ENCODE peak calls at places on chromosomes 13 and 19, in six cellular contexts. One of them, this sample, is unnamed.

GRCh38 chr13:31111136-31111535 is 50.6 kb downstream of the HSPH1 start:
- DNase-seq in fibroblast of lung: peak
- DNase-seq in GM12864: no peak
- DNase-seq in cardiac muscle cell: peak
- DNase-seq in heart right ventricle: no peak
- DNase-seq in Peyer's patch: no peak
- DNase-seq in this sample: peak

GRCh38 chr19:21569497-21569870 is 64.1 kb downstream of the ZNF429 start:
- DNase-seq in Peyer's patch: no peak
- DNase-seq in fibroblast of lung: peak
- DNase-seq in GM12864: no peak
- DNase-seq in heart right ventricle: peak
- DNase-seq in cardiac muscle cell: peak
- DNase-seq in this sample: no peak

GRCh38 chr19:51259348-51260245 is 8.7 kb downstream of the SIGLECL1 start:
- DNase-seq in Peyer's patch: no peak
- DNase-seq in GM12864: no peak
- DNase-seq in heart right ventricle: no peak
- DNase-seq in fibroblast of lung: no peak
- DNase-seq in cardiac muscle cell: peak
- DNase-seq in this sample: peak

GRCh38 chr13:113204378-113204734 is 4.1 kb downstream of the PCID2 start:
- DNase-seq in fibroblast of lung: no peak
- DNase-seq in GM12864: no peak
- DNase-seq in Peyer's patch: no peak
- DNase-seq in heart right ventricle: peak
- DNase-seq in cardiac muscle cell: no peak
- DNase-seq in this sample: no peak

GRCh38 chr19:32224371-32225244 is 120.8 kb upstream of the ZNF507 start:
- DNase-seq in GM12864: no peak
- DNase-seq in fibroblast of lung: peak
- DNase-seq in heart right ventricle: peak
- DNase-seq in Peyer's patch: peak
- DNase-seq in cardiac muscle cell: peak
- DNase-seq in this sample: peak

GRCh38 chr13:53782400-53783030 is 753.9 kb downstream of the OLFM4 start:
- DNase-seq in heart right ventricle: no peak
- DNase-seq in fibroblast of lung: peak
- DNase-seq in cardiac muscle cell: peak
- DNase-seq in GM12864: peak
- DNase-seq in Peyer's patch: no peak
- DNase-seq in this sample: peak

GRCh38 chr13:31945202-31945978 is 86.2 kb upstream of the FRY start:
- DNase-seq in Peyer's patch: peak
- DNase-seq in GM12864: no peak
- DNase-seq in fibroblast of lung: peak
- DNase-seq in cardiac muscle cell: peak
- DNase-seq in heart right ventricle: peak
- DNase-seq in this sample: peak

GRCh38 chr13:92573467-92574057 is 653.0 kb upstream of the GPC6 start:
- DNase-seq in fibroblast of lung: peak
- DNase-seq in heart right ventricle: no peak
- DNase-seq in Peyer's patch: no peak
- DNase-seq in cardiac muscle cell: peak
- DNase-seq in GM12864: no peak
- DNase-seq in this sample: peak

GRCh38 chr19:9989504-9989903 is 20.8 kb downstream of the COL5A3 start:
- DNase-seq in cardiac muscle cell: no peak
- DNase-seq in fibroblast of lung: no peak
- DNase-seq in GM12864: no peak
- DNase-seq in Peyer's patch: no peak
- DNase-seq in heart right ventricle: no peak
- DNase-seq in this sample: no peak

GRCh38 chr13:30739646-30740642 is 4.6 kb downstream of the ALOX5AP start:
- DNase-seq in cardiac muscle cell: peak
- DNase-seq in Peyer's patch: no peak
- DNase-seq in GM12864: peak
- DNase-seq in heart right ventricle: no peak
- DNase-seq in fibroblast of lung: peak
- DNase-seq in this sample: peak

GRCh38 chr13:39783051-39783450 is 127.6 kb downstream of the COG6 start:
- DNase-seq in cardiac muscle cell: peak
- DNase-seq in Peyer's patch: no peak
- DNase-seq in GM12864: no peak
- DNase-seq in heart right ventricle: no peak
- DNase-seq in fibroblast of lung: no peak
- DNase-seq in this sample: peak

GRCh38 chr19:47058621-47059020 is 10.2 kb upstream of the TMEM160 start:
- DNase-seq in GM12864: no peak
- DNase-seq in fibroblast of lung: no peak
- DNase-seq in Peyer's patch: peak
- DNase-seq in heart right ventricle: no peak
- DNase-seq in cardiac muscle cell: no peak
- DNase-seq in this sample: no peak

GRCh38 chr19:4970558-4971423 is 1.9 kb downstream of the KDM4B start:
- DNase-seq in heart right ventricle: peak
- DNase-seq in cardiac muscle cell: peak
- DNase-seq in fibroblast of lung: no peak
- DNase-seq in Peyer's patch: peak
- DNase-seq in GM12864: no peak
- DNase-seq in this sample: no peak

GRCh38 chr19:52942371-52943133 is 19.3 kb upstream of the ZNF888 start:
- DNase-seq in Peyer's patch: peak
- DNase-seq in heart right ventricle: peak
- DNase-seq in cardiac muscle cell: peak
- DNase-seq in fibroblast of lung: peak
- DNase-seq in GM12864: peak
- DNase-seq in this sample: peak

GRCh38 chr19:29302002-29302928 is 89.3 kb upstream of the UQCRFS1 start:
- DNase-seq in fibroblast of lung: no peak
- DNase-seq in Peyer's patch: no peak
- DNase-seq in GM12864: no peak
- DNase-seq in heart right ventricle: no peak
- DNase-seq in cardiac muscle cell: no peak
- DNase-seq in this sample: no peak

GRCh38 chr13:39565036-39565949 is 37.7 kb downstream of the LHFPL6 start:
- DNase-seq in Peyer's patch: no peak
- DNase-seq in GM12864: no peak
- DNase-seq in heart right ventricle: no peak
- DNase-seq in cardiac muscle cell: peak
- DNase-seq in fibroblast of lung: peak
- DNase-seq in this sample: peak

GRCh38 chr19:36140289-36141038 is 598 bp downstream of the CAPNS1 start:
- DNase-seq in fibroblast of lung: peak
- DNase-seq in heart right ventricle: peak
- DNase-seq in cardiac muscle cell: peak
- DNase-seq in Peyer's patch: no peak
- DNase-seq in GM12864: no peak
- DNase-seq in this sample: peak

GRCh38 chr13:46324976-46325375 is 62.1 kb downstream of the RUBCNL start:
- DNase-seq in fibroblast of lung: peak
- DNase-seq in heart right ventricle: no peak
- DNase-seq in cardiac muscle cell: peak
- DNase-seq in Peyer's patch: no peak
- DNase-seq in GM12864: no peak
- DNase-seq in this sample: peak

GRCh38 chr13:99336750-99337149 is 29.6 kb upstream of the GPR183 start:
- DNase-seq in fibroblast of lung: no peak
- DNase-seq in cardiac muscle cell: no peak
- DNase-seq in heart right ventricle: no peak
- DNase-seq in GM12864: no peak
- DNase-seq in Peyer's patch: no peak
- DNase-seq in this sample: no peak

GRCh38 chr13:27678306-27679040 is 56.8 kb downstream of the POLR1D start:
- DNase-seq in Peyer's patch: no peak
- DNase-seq in GM12864: no peak
- DNase-seq in heart right ventricle: no peak
- DNase-seq in fibroblast of lung: no peak
- DNase-seq in cardiac muscle cell: no peak
- DNase-seq in this sample: no peak

GRCh38 chr19:48681127-48681470 is 8.3 kb upstream of the NTN5 start:
- DNase-seq in Peyer's patch: no peak
- DNase-seq in heart right ventricle: no peak
- DNase-seq in cardiac muscle cell: peak
- DNase-seq in fibroblast of lung: peak
- DNase-seq in GM12864: no peak
- DNase-seq in this sample: peak

GRCh38 chr13:45417790-45418534 is at the start of gene SLC25A30:
- DNase-seq in GM12864: peak
- DNase-seq in Peyer's patch: peak
- DNase-seq in fibroblast of lung: peak
- DNase-seq in heart right ventricle: peak
- DNase-seq in cardiac muscle cell: peak
- DNase-seq in this sample: peak

GRCh38 chr13:98839826-98840769 is 87.6 kb upstream of the SLC15A1 start:
- DNase-seq in cardiac muscle cell: peak
- DNase-seq in Peyer's patch: peak
- DNase-seq in fibroblast of lung: peak
- DNase-seq in GM12864: no peak
- DNase-seq in heart right ventricle: peak
- DNase-seq in this sample: peak

GRCh38 chr13:86729206-86729605 is 930.0 kb upstream of the SLITRK6 start:
- DNase-seq in heart right ventricle: no peak
- DNase-seq in Peyer's patch: no peak
- DNase-seq in fibroblast of lung: no peak
- DNase-seq in cardiac muscle cell: no peak
- DNase-seq in GM12864: no peak
- DNase-seq in this sample: no peak

GRCh38 chr19:31408460-31409124 is 59.4 kb upstream of the TSHZ3 start:
- DNase-seq in Peyer's patch: no peak
- DNase-seq in GM12864: no peak
- DNase-seq in fibroblast of lung: peak
- DNase-seq in cardiac muscle cell: peak
- DNase-seq in heart right ventricle: no peak
- DNase-seq in this sample: peak

GRCh38 chr13:30847697-30848307 is 58.3 kb upstream of the MEDAG start:
- DNase-seq in Peyer's patch: no peak
- DNase-seq in GM12864: no peak
- DNase-seq in heart right ventricle: no peak
- DNase-seq in cardiac muscle cell: peak
- DNase-seq in fibroblast of lung: peak
- DNase-seq in this sample: peak

DNA sequence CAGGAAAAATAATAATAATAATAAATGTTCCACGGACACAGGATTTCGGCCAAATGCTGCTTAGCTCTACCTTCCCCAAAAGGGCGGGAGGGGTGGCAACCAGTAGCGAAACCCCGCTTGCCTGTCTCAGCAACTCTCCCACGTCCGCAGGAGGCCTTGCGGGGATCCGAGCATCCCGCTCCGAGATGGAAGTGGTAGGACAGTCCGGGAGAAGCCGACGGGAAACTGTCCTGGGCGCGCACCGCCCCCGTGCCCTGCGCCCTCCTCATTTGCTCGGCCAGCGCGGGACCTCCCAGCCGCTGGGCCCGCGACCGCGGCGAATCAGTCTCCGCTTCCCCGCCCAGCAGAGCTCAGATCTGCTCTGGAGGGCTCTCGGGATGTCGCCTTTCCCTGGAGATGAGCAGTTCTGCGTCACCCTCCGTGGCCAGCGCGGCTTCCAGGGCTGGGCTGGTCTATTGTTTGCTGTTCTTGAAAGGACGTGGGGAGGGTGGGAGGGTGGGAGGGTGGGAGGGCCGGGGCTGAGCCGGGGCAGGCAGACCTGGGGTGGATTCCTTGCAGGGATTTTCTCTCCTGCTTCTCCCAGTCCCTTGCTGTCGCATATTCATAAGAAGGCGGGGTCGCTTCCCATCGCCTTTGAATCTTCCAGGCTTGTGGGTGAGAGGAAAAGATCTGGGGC is 48.8 kb upstream of the PABPC3 start:
- DNase-seq in cardiac muscle cell: peak
- DNase-seq in GM12864: no peak
- DNase-seq in heart right ventricle: no peak
- DNase-seq in Peyer's patch: no peak
- DNase-seq in fibroblast of lung: peak
- DNase-seq in this sample: peak
- H3K4me3 ChIP-seq in cardiac muscle cell: peak
- H3K4me3 ChIP-seq in GM12864: no peak
- H3K4me3 ChIP-seq in heart right ventricle: peak
- H3K4me3 ChIP-seq in Peyer's patch: peak
- H3K4me3 ChIP-seq in fibroblast of lung: peak
- H3K4me3 ChIP-seq in this sample: peak

GRCh38 chr19:1470864-1471513 is 8.0 kb downstream of the C19orf25 start:
- DNase-seq in heart right ventricle: peak
- DNase-seq in fibroblast of lung: no peak
- DNase-seq in GM12864: no peak
- DNase-seq in Peyer's patch: no peak
- DNase-seq in cardiac muscle cell: no peak
- DNase-seq in this sample: no peak

GRCh38 chr19:1473056-1473400 is 6.0 kb downstream of the C19orf25 start:
- DNase-seq in cardiac muscle cell: no peak
- DNase-seq in fibroblast of lung: no peak
- DNase-seq in GM12864: no peak
- DNase-seq in Peyer's patch: no peak
- DNase-seq in heart right ventricle: no peak
- DNase-seq in this sample: no peak

GRCh38 chr19:1472227-1473055 is 6.6 kb downstream of the C19orf25 start:
- DNase-seq in Peyer's patch: no peak
- DNase-seq in fibroblast of lung: no peak
- DNase-seq in heart right ventricle: no peak
- DNase-seq in GM12864: no peak
- DNase-seq in cardiac muscle cell: no peak
- DNase-seq in this sample: no peak

GRCh38 chr19:1469936-1470863 is 8.8 kb downstream of the C19orf25 start:
- DNase-seq in Peyer's patch: no peak
- DNase-seq in cardiac muscle cell: no peak
- DNase-seq in GM12864: no peak
- DNase-seq in fibroblast of lung: no peak
- DNase-seq in heart right ventricle: peak
- DNase-seq in this sample: no peak

GRCh38 chr19:1471514-1472107 is 7.4 kb downstream of the C19orf25 start:
- DNase-seq in cardiac muscle cell: no peak
- DNase-seq in Peyer's patch: no peak
- DNase-seq in heart right ventricle: peak
- DNase-seq in fibroblast of lung: no peak
- DNase-seq in GM12864: no peak
- DNase-seq in this sample: no peak
- TF ChIP-seq CTCF in cardiac muscle cell: no peak
- TF ChIP-seq CTCF in Peyer's patch: no peak
- TF ChIP-seq CTCF in heart right ventricle: no peak
- TF ChIP-seq CTCF in fibroblast of lung: peak
- TF ChIP-seq CTCF in GM12864: no peak
- TF ChIP-seq CTCF in this sample: no peak

DNA sequence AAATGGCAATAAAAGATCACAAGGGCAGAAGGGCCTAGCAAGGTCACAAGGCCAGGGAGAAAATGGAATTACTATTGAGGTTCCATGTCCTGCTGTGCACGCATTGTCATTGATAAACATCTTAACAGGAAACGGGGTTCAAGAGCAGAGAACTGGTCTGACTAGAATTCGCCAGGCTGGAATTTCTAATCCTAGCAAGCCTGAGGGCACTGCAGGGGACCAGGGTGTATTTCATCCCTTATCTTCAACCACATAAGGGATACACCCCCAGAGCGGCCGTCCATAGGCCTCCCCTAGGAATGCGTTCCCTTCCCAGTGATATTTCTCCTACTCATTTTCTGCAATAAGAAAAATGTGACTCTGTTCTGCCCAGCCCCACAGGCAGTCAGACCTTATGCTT is 19.5 kb downstream of the ERICH4 start:
- DNase-seq in Peyer's patch: no peak
- DNase-seq in cardiac muscle cell: no peak
- DNase-seq in GM12864: no peak
- DNase-seq in heart right ventricle: no peak
- DNase-seq in fibroblast of lung: no peak
- DNase-seq in this sample: no peak
- H3K4me3 ChIP-seq in Peyer's patch: no peak
- H3K4me3 ChIP-seq in cardiac muscle cell: no peak
- H3K4me3 ChIP-seq in GM12864: no peak
- H3K4me3 ChIP-seq in heart right ventricle: no peak
- H3K4me3 ChIP-seq in fibroblast of lung: no peak
- H3K4me3 ChIP-seq in this sample: no peak

GRCh38 chr19:7869453-7869909 is 4.7 kb downstream of the PRR36 start:
- DNase-seq in GM12864: peak
- DNase-seq in fibroblast of lung: no peak
- DNase-seq in Peyer's patch: peak
- DNase-seq in cardiac muscle cell: peak
- DNase-seq in heart right ventricle: peak
- DNase-seq in this sample: peak
- TF ChIP-seq CTCF in GM12864: no peak
- TF ChIP-seq CTCF in fibroblast of lung: no peak
- TF ChIP-seq CTCF in Peyer's patch: no peak
- TF ChIP-seq CTCF in cardiac muscle cell: no peak
- TF ChIP-seq CTCF in heart right ventricle: no peak
- TF ChIP-seq CTCF in this sample: no peak